ENCODE peak calls at places on chromosome 12, in four cellular contexts. C, M, Z and O are unnamed samples.
A peak's percentile ranks its signal among the peaks of the same experiment; 100 is the strongest.

GRCh38 chr12:45304514-45305178 is 88.8 kb downstream of the ANO6 start:
- DNase-seq in C (peak; percentile 35), M (no peak), Z (no peak), O (no peak)

GRCh38 chr12:69068431-69068830 is 135.5 kb upstream of the CPM start:
- DNase-seq in C (peak; percentile 13), M (no peak), Z (no peak), O (no peak)

GRCh38 chr12:2290091-2290490 is 237.3 kb downstream of the CACNA1C start:
- DNase-seq in C (no peak), M (no peak), Z (no peak), O (no peak)

GRCh38 chr12:118503476-118503875 is 127.1 kb downstream of the SUDS3 start:
- DNase-seq in C (no peak), M (no peak), Z (no peak), O (no peak)

GRCh38 chr12:106743270-106743988 is 31.1 kb upstream of the RIC8B start:
- DNase-seq in C (no peak), M (no peak), Z (no peak), O (no peak)

GRCh38 chr12:4164591-4165558 is 108.7 kb upstream of the CCND2 start:
- DNase-seq in C (peak; percentile 74), M (no peak), Z (peak; percentile 66), O (peak; percentile 77)

GRCh38 chr12:124637586-124637985 is 70.2 kb upstream of the NCOR2 start:
- DNase-seq in C (no peak), M (no peak), Z (no peak), O (no peak)

GRCh38 chr12:67068204-67068731 is 200.9 kb upstream of the CAND1 start:
- DNase-seq in C (no peak), M (peak; percentile 26), Z (no peak), O (no peak)

GRCh38 chr12:75407683-75408082 is 16.8 kb downstream of the GLIPR1L2 start:
- DNase-seq in C (no peak), M (no peak), Z (no peak), O (no peak)

GRCh38 chr12:84435682-84436081 is 476.9 kb downstream of the SLC6A15 start:
- DNase-seq in C (no peak), M (peak; percentile 8), Z (no peak), O (no peak)

GRCh38 chr12:22543246-22544037 is 900 bp downstream of the C2CD5 start:
- DNase-seq in C (peak; percentile 21), M (peak; percentile 74), Z (peak; percentile 85), O (peak; percentile 83)

DNA sequence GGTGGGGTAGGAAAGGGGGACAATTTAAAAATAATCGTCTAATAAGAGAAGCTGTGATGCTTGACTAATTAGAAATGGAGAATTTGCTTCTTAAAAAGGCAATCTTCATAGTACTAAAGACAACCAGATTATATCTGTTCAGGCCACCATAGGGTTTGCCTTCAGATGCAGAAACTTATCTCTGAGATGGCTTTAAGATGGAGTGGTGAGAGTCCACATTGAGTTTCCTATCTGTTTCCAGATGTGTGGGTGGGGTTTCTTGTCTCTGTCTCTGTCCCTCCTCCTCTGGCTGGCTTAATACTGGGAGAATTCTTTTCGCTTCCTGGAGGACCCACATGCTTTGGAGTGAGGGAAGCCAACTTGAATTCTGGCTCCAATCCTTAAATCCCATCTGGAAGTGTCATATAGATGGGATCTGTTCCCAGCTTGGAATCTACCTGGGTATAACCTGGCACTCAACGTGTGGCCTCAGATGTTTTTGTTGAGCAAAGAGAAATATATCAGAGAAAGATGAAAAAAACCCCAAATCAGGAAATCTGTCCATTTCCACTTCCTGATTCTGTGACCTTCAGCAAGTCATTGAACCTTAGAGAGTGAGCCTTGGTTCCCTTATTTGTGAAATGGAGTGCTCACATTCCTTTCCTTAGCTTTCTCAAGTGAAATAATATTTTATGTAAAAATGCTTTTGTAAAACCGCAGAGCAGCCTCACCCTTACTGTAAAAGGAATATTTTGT is 66.4 kb downstream of the CHST11 start:
- DNase-seq in C (no peak), M (no peak), Z (no peak), O (peak; percentile 47)
- H3K4me3 ChIP-seq in C (no peak overlapping the region), M (no peak overlapping the region), Z (no peak overlapping the region), O (no peak overlapping the region)

GRCh38 chr12:77152623-77153193 is 87.3 kb upstream of the E2F7 start:
- DNase-seq in C (peak; percentile 73), M (no peak), Z (no peak), O (no peak)
- TF ChIP-seq CTCF in C (peak; percentile 65), M (peak; percentile 62), Z (peak; percentile 47), O (peak; percentile 5)

DNA sequence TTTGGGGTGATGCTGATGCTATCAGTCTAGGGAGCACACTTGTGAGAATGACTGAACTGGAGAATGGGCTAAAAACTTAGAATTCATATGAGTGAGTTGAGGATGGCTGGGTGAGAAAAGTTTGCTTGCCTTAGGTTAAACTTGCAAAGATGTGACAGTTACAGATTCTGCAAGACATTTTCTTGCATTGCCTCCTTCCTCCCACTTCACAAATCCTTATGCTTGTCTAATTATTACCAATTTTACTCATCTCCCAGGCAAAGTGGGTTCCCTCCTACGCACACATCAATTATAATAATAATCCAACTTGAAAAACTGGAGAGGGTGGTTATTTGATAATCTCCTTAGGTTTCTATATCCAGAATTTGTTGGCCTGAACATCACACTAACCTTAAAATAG is 50.9 kb downstream of the ATP2B1 start:
- DNase-seq in C (no peak), M (no peak), Z (no peak), O (no peak)
- H3K4me3 ChIP-seq in C (no peak overlapping the region), M (no peak overlapping the region), Z (no peak overlapping the region), O (no peak overlapping the region)

GRCh38 chr12:132188451-132189298 is 44.4 kb downstream of the NOC4L start:
- DNase-seq in C (no peak), M (no peak), Z (no peak), O (no peak)

GRCh38 chr12:132186857-132187620 is 42.8 kb downstream of the NOC4L start:
- DNase-seq in C (no peak), M (no peak), Z (no peak), O (no peak)

GRCh38 chr12:132185698-132186097 is 41.4 kb downstream of the NOC4L start:
- DNase-seq in C (no peak), M (no peak), Z (no peak), O (no peak)

GRCh38 chr12:132187646-132188450 is 43.6 kb downstream of the NOC4L start:
- DNase-seq in C (no peak), M (no peak), Z (no peak), O (no peak)

GRCh38 chr12:132186208-132186856 is 42.1 kb downstream of the NOC4L start:
- DNase-seq in C (no peak), M (no peak), Z (no peak), O (no peak)
- TF ChIP-seq CTCF in C (no peak), M (no peak), Z (no peak), O (no peak)

GRCh38 chr12:6078378-6079083 is 45.9 kb downstream of the VWF start:
- DNase-seq in C (peak; percentile 53), M (no peak), Z (no peak), O (no peak)
- H3K4me3 ChIP-seq in C (no peak overlapping the region), M (no peak overlapping the region), Z (no peak overlapping the region), O (no peak overlapping the region)

DNA sequence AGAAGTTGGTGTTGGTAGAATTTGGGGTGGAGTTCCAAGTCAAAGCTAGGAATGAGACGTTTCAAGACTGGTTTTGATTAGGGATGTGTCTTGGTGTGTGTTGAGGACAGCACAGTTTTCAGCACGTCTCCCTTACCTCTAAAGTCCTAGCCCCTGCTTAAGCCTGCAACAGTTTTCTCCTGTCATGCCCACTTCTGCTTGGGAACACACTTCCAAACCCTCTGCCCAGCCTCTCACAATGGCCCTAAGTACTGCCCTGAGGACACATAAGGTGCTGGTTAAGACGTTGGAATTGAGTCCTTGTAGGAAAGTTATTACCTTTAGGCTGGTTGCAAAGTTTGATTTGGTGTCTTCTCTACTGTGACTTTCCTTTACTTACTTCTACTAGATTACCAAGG is 710 bp upstream of the BMAL2 start:
- DNase-seq in C (no peak), M (no peak), Z (no peak), O (peak; percentile 22)
- TF ChIP-seq CTCF in C (no peak), M (no peak), Z (no peak), O (no peak)

GRCh38 chr12:97452230-97452629 is 10.4 kb upstream of the RMST start:
- DNase-seq in C (no peak), M (no peak), Z (no peak), O (peak; percentile 52)

GRCh38 chr12:97446895-97447294 is 15.7 kb upstream of the RMST start:
- DNase-seq in C (no peak), M (no peak), Z (no peak), O (no peak)

GRCh38 chr12:97456792-97457191 is 5.8 kb upstream of the RMST start:
- DNase-seq in C (no peak), M (no peak), Z (no peak), O (no peak)

DNA sequence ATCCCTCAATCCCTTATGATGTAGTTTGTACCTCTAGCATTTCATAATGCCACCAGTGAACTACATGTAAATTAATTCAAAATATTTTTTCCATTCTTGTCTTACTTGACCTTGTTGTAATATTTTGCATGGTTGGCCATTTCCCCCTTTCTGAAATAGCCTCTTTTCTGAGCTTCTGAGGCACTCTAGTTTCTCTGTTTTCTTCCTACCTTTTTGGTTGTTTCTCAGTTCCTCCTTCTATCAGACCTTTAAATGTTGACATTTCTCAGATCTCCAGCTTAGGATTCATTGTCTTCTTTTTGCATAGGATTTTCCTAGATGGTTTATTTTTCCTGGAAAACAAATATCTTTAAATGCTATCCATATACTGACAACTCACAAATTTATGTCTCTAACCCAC is 9.8 kb upstream of the RMST start:
- DNase-seq in C (no peak), M (no peak), Z (no peak), O (peak; percentile 32)
- H3K4me3 ChIP-seq in C (no peak overlapping the region), M (no peak overlapping the region), Z (no peak overlapping the region), O (no peak overlapping the region)

GRCh38 chr12:52119398-52120254 is 40.1 kb downstream of the SMIM41 start:
- DNase-seq in C (peak; percentile 29), M (peak; percentile 68), Z (no peak), O (peak; percentile 74)
- TF ChIP-seq CTCF in C (peak; percentile 62), M (peak; percentile 87), Z (peak; percentile 65), O (peak; percentile 71)